ENCODE peak calls at places on chromosome 12, in ten cellular contexts. T, A, O, P, U, C, K, R, I and S are unnamed samples.

GRCh38 chr12:1930816-1931597 is 12.6 kb upstream of the CACNA2D4 start:
- DNase-seq in T (no peak), A (no peak), O (no peak), P (peak; percentile 28), U (no peak), C (no peak), K (no peak), R (no peak), I (peak; percentile 39), S (no peak)

GRCh38 chr12:132624186-132624855 is 5.7 kb downstream of the P2RX2 start:
- DNase-seq in T (no peak), A (no peak), O (no peak), P (no peak), U (no peak), C (no peak), K (no peak), R (no peak), I (no peak), S (no peak)

GRCh38 chr12:62717636-62718035 is 217.3 kb downstream of the PPM1H start:
- DNase-seq in T (no peak), A (no peak), O (no peak), P (no peak), U (peak; percentile 54), C (no peak), K (no peak), R (no peak), I (no peak), S (no peak)

GRCh38 chr12:4934651-4935050 is 24.9 kb downstream of the KCNA1 start:
- DNase-seq in T (no peak), A (no peak), O (no peak), P (no peak), U (no peak), C (no peak), K (no peak), R (no peak), I (no peak), S (no peak)

GRCh38 chr12:8648598-8649205 is 13.9 kb downstream of the MFAP5 start:
- DNase-seq in T (no peak), A (peak; percentile 2), O (no peak), P (no peak), U (no peak), C (no peak), K (no peak), R (no peak), I (no peak), S (no peak)

GRCh38 chr12:63276537-63277365 is 125.8 kb upstream of the AVPR1A start:
- DNase-seq in T (no peak), A (no peak), O (no peak), P (peak; percentile 72), U (peak; percentile 78), C (no peak), K (no peak), R (no peak), I (no peak), S (no peak)

GRCh38 chr12:115473257-115473956 is 789.4 kb upstream of the TBX3 start:
- DNase-seq in T (no peak), A (no peak), O (no peak), P (no peak), U (no peak), C (no peak), K (no peak), R (no peak), I (no peak), S (no peak)

GRCh38 chr12:76644950-76645349 is 85.4 kb upstream of the OSBPL8 start:
- DNase-seq in T (no peak), A (no peak), O (no peak), P (peak; percentile 43), U (no peak), C (no peak), K (no peak), R (no peak), I (no peak), S (no peak)

GRCh38 chr12:78062781-78063180 is 232.1 kb downstream of the NAV3 start:
- DNase-seq in T (peak; percentile 34), A (no peak), O (no peak), P (no peak), U (no peak), C (peak; percentile 11), K (peak; percentile 48), R (no peak), I (no peak), S (peak; percentile 7)

DNA sequence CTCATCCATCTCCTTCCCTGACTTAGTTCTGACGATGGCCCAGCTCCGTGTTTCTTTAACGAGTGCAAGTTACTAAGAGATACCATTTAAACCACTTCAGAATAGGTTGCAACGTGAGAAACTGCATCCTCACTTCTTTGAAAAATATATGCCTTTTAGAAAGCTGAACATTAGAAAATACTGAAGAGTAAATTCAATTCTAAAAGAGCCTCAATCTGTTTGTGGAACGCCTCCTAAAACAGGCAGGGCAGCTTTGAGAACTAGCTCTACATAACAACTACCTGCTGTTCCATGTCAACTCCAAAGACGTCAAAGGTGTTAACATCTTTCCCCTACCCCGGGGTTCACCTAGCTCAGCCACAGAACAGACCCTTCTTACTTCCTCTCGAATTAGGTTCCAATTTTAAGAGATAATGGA is 3.5 kb downstream of the BHLHE41 start:
- DNase-seq in T (no peak), A (no peak), O (no peak), P (no peak), U (peak; percentile 24), C (no peak), K (no peak), R (no peak), I (no peak), S (no peak)
- H3K27ac ChIP-seq in T (peak overlapping the region; percentile 87), A (no peak overlapping the region), O (no peak overlapping the region), P (no peak overlapping the region), U (no peak overlapping the region), C (peak overlapping the region; percentile 91), K (no peak overlapping the region), R (peak overlapping the region; percentile 98), I (peak overlapping the region; percentile 99), S (peak overlapping the region; percentile 98)

GRCh38 chr12:110548678-110549077 is 34.4 kb downstream of the PPTC7 start:
- DNase-seq in T (no peak), A (no peak), O (no peak), P (no peak), U (no peak), C (no peak), K (no peak), R (no peak), I (no peak), S (no peak)

GRCh38 chr12:110546339-110546738 is 36.8 kb downstream of the PPTC7 start:
- DNase-seq in T (no peak), A (no peak), O (no peak), P (no peak), U (no peak), C (no peak), K (peak; percentile 61), R (no peak), I (no peak), S (no peak)

GRCh38 chr12:110550981-110551380 is 32.1 kb downstream of the PPTC7 start:
- DNase-seq in T (no peak), A (no peak), O (no peak), P (no peak), U (no peak), C (no peak), K (no peak), R (no peak), I (no peak), S (no peak)

GRCh38 chr12:110547090-110547489 is 36.0 kb downstream of the PPTC7 start:
- DNase-seq in T (no peak), A (no peak), O (no peak), P (no peak), U (no peak), C (no peak), K (no peak), R (no peak), I (no peak), S (no peak)

DNA sequence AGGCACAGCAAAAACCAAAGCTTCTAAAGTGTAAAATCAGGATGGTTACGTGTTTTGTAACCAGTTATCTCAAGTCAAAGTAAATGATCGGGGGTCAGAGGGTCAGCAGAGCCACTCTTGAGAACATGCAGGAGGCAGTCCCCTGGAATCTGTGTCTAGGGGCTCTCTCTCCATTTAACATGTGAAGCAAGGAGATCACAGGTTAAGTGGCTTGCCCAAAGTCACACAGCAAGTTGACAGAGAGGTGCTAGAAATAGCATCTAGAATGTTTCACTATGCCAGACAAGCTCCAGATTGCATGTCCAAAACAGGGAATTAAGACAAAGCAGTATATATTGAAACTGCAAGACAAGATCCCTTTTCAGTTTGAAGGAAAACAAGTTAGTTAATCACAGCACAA is 33.4 kb downstream of the PPTC7 start:
- DNase-seq in T (no peak), A (no peak), O (no peak), P (no peak), U (no peak), C (no peak), K (no peak), R (no peak), I (no peak), S (no peak)
- H3K27ac ChIP-seq in T (peak overlapping the region; percentile 26), A (no peak overlapping the region), O (no peak overlapping the region), P (no peak overlapping the region), U (no peak overlapping the region), C (peak overlapping the region; percentile 48), K (no peak overlapping the region), R (no peak overlapping the region), I (no peak overlapping the region), S (no peak overlapping the region)

GRCh38 chr12:64459388-64460024 is 7.6 kb downstream of the TBK1 start:
- DNase-seq in T (peak; percentile 9), A (no peak), O (no peak), P (no peak), U (no peak), C (no peak), K (no peak), R (no peak), I (no peak), S (no peak)
- H3K27ac ChIP-seq in T (no peak overlapping the region), A (peak overlapping the region; percentile 62), O (peak overlapping the region; percentile 64), P (no peak overlapping the region), U (no peak overlapping the region), C (peak overlapping the region; percentile 64), K (no peak overlapping the region), R (no peak overlapping the region), I (peak overlapping the region; percentile 20), S (no peak overlapping the region)

GRCh38 chr12:107163413-107163812 is 70.1 kb upstream of the CRY1 start:
- DNase-seq in T (no peak), A (no peak), O (no peak), P (no peak), U (no peak), C (no peak), K (no peak), R (no peak), I (no peak), S (no peak)
- H3K27ac ChIP-seq in T (no peak overlapping the region), A (no peak overlapping the region), O (no peak overlapping the region), P (no peak overlapping the region), U (no peak overlapping the region), C (no peak overlapping the region), K (no peak overlapping the region), R (no peak overlapping the region), I (no peak overlapping the region), S (no peak overlapping the region)

DNA sequence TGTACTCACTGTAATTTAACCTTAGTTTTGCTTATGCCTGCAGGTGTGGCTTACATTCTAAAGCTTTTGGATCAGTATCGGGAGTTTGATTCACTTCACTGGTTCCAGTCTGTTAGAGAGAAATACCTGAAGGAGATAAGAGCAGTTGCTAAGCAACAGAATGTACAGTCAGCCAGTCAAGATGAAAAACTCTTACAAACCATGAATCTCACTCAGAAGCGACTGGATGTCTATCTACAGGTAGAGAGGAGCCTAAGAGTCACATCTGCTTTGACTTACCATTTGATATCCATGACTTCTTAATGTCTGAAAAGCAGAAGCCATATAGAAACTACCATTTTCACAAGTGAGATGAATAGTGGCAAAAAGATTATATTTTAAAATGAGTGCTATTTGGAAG is 56.5 kb downstream of the WASHC4 start:
- DNase-seq in T (no peak), A (no peak), O (no peak), P (no peak), U (no peak), C (no peak), K (no peak), R (no peak), I (no peak), S (no peak)
- H3K27ac ChIP-seq in T (no peak overlapping the region), A (no peak overlapping the region), O (no peak overlapping the region), P (no peak overlapping the region), U (no peak overlapping the region), C (no peak overlapping the region), K (no peak overlapping the region), R (no peak overlapping the region), I (no peak overlapping the region), S (no peak overlapping the region)